ENCODE peak calls at places on chromosomes 1 and 21, in ten cellular contexts. Y, E, H, L, B, U, J, Z, V and K are unnamed samples.

GRCh38 chr1:27656157-27656893 is 15.7 kb downstream of the IFI6 start:
- DNase-seq in Y (peak), E (no peak), H (no peak), L (no peak), B (no peak), U (peak), J (no peak), Z (no peak), V (no peak), K (peak)

GRCh38 chr21:33229776-33230517 is at the start of gene IFNAR2:
- DNase-seq in Y (no peak), E (peak), H (peak), L (peak), B (peak), U (peak), J (peak), Z (peak), V (no peak), K (peak)

GRCh38 chr1:41840592-41841246 is 78.0 kb downstream of the HIVEP3 start:
- DNase-seq in Y (no peak), E (peak), H (no peak), L (no peak), B (no peak), U (no peak), J (no peak), Z (peak), V (no peak), K (no peak)

GRCh38 chr21:26965567-26966359 is 1.1 kb downstream of the ADAMTS5 start:
- DNase-seq in Y (no peak), E (peak), H (peak), L (no peak), B (peak), U (peak), J (no peak), Z (no peak), V (no peak), K (no peak)

GRCh38 chr1:244231572-244232315 is 180.7 kb downstream of the ZBTB18 start:
- DNase-seq in Y (no peak), E (peak), H (no peak), L (no peak), B (no peak), U (no peak), J (no peak), Z (no peak), V (no peak), K (peak)

GRCh38 chr1:205438213-205439158 is 16.6 kb upstream of the LEMD1 start:
- DNase-seq in Y (no peak), E (peak), H (peak), L (no peak), B (peak), U (peak), J (no peak), Z (peak), V (no peak), K (peak)

GRCh38 chr1:155010211-155010918 is 7.8 kb downstream of the ZBTB7B start:
- DNase-seq in Y (no peak), E (no peak), H (no peak), L (no peak), B (no peak), U (no peak), J (peak), Z (no peak), V (no peak), K (no peak)

GRCh38 chr1:225813250-225813964 is 3.5 kb downstream of the EPHX1 start:
- DNase-seq in Y (no peak), E (peak), H (no peak), L (no peak), B (no peak), U (peak), J (no peak), Z (peak), V (no peak), K (peak)

GRCh38 chr1:201655243-201655642 is 116.3 kb downstream of the NAV1 start:
- DNase-seq in Y (peak), E (no peak), H (no peak), L (no peak), B (no peak), U (no peak), J (no peak), Z (no peak), V (no peak), K (no peak)

GRCh38 chr1:36847761-36848160 is 186.6 kb downstream of the GRIK3 start:
- DNase-seq in Y (no peak), E (no peak), H (no peak), L (no peak), B (peak), U (no peak), J (no peak), Z (no peak), V (no peak), K (no peak)

GRCh38 chr1:3356827-3357457 is 97.5 kb upstream of the ARHGEF16 start:
- DNase-seq in Y (no peak), E (no peak), H (no peak), L (no peak), B (no peak), U (no peak), J (no peak), Z (no peak), V (no peak), K (no peak)

GRCh38 chr1:217948741-217949140 is 317.6 kb downstream of the SPATA17 start:
- DNase-seq in Y (no peak), E (no peak), H (no peak), L (no peak), B (no peak), U (no peak), J (no peak), Z (no peak), V (no peak), K (no peak)

GRCh38 chr1:39376656-39377055 is 114.8 kb upstream of the BMP8A start:
- DNase-seq in Y (no peak), E (no peak), H (no peak), L (no peak), B (no peak), U (no peak), J (no peak), Z (no peak), V (no peak), K (no peak)

GRCh38 chr1:84253041-84253440 is 48.5 kb upstream of the SAMD13 start:
- DNase-seq in Y (no peak), E (no peak), H (no peak), L (no peak), B (no peak), U (no peak), J (no peak), Z (no peak), V (peak), K (no peak)